ENCODE peak calls at places on chromosomes 2 and 18, in six cellular contexts. L is suprapubic skin; H is upper lobe of left lung; U is WERI-Rb-1; A is naive thymus-derived CD4-positive, alpha-beta T cell; T is IMR-90. R is an unnamed sample. For H3K27me3, the result is how much of the 10 kb centered on the place peaks cover.

GRCh38 chr2:210250577-210250976 is 25.3 kb upstream of the ACADL start:
- DNase-seq in L (no peak), H (no peak), U (no peak), A (no peak), T (no peak), R (no peak)

GRCh38 chr2:140457483-140457882 is 1673.3 kb downstream of the LRP1B start:
- DNase-seq in L (no peak), H (no peak), U (no peak), A (no peak), T (no peak), R (no peak)

GRCh38 chr2:96359310-96359709 is 23.7 kb downstream of the NCAPH start:
- DNase-seq in L (no peak), H (no peak), U (peak), A (peak), T (no peak), R (peak)

GRCh38 chr2:120469486-120469885 is 123.5 kb downstream of the INHBB start:
- DNase-seq in L (peak), H (no peak), U (no peak), A (no peak), T (no peak), R (no peak)

GRCh38 chr2:190881480-190882326 is 1.1 kb downstream of the GLS start:
- DNase-seq in L (peak), H (peak), U (peak), A (peak), T (peak), R (peak)

GRCh38 chr2:47249427-47249826 is 94.3 kb upstream of the STPG4 start:
- DNase-seq in L (no peak), H (no peak), U (no peak), A (no peak), T (no peak), R (no peak)

GRCh38 chr2:154194917-154195643 is 323.4 kb downstream of the GALNT13 start:
- DNase-seq in L (no peak), H (no peak), U (no peak), A (no peak), T (no peak), R (no peak)

GRCh38 chr2:239937866-239938640 is 87.1 kb downstream of the NDUFA10 start:
- DNase-seq in L (peak), H (no peak), U (peak), A (no peak), T (no peak), R (no peak)

GRCh38 chr18:57803119-57803969 is at the start of gene ATP8B1:
- DNase-seq in L (peak), H (peak), U (no peak), A (no peak), T (peak), R (no peak)

GRCh38 chr18:57798713-57799373 is 4.3 kb downstream of the ATP8B1 start:
- DNase-seq in L (no peak), H (no peak), U (no peak), A (no peak), T (no peak), R (no peak)

GRCh38 chr18:57802869-57803118 is 321 bp downstream of the ATP8B1 start:
- DNase-seq in L (no peak), H (no peak), U (no peak), A (no peak), T (no peak), R (no peak)

GRCh38 chr18:57802166-57802868 is 798 bp downstream of the ATP8B1 start:
- DNase-seq in L (no peak), H (peak), U (no peak), A (no peak), T (no peak), R (no peak)

DNA sequence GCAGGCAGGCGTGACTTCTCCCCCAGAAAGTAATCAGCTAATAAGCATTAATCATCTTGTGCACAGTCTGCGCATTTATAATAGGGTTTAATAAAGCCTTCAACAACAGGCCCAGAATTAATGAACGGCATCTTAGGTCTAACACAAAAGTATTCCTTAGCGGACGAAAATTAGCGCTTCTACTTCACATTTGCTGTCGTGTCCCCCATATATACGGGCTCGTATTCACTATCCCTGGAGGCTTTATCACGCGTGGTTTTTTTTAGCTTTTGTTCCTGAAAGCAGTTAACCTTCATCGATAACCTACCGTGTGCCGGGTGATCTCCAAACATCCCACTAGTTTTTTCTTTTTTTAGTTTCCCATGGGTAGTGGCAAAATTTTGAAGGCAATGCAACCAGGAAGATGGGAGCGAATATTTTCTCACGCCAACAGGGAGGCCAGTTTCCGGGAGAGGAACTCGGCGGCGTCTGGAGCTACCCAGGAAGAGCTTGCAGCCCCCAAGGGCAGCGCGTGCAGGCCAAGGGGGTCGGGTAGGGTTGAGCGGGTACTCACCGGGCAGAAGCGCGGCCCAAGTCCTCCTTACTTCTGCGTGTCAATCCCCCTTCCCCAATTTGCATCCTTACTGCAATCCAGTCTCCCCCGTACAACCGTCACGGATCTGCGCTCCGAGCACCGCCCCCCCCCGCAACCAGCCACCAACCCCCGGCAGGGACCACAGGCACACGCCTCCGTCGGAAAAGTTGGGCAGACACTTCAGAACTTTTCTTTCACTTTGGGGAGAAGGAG is 1.5 kb downstream of the ATP8B1 start:
- DNase-seq in L (no peak), H (peak), U (peak), A (no peak), T (no peak), R (no peak)
- H3K4me3 ChIP-seq in L (peak), H (peak), U (peak), A (no peak), T (peak), R (no peak)

DNA sequence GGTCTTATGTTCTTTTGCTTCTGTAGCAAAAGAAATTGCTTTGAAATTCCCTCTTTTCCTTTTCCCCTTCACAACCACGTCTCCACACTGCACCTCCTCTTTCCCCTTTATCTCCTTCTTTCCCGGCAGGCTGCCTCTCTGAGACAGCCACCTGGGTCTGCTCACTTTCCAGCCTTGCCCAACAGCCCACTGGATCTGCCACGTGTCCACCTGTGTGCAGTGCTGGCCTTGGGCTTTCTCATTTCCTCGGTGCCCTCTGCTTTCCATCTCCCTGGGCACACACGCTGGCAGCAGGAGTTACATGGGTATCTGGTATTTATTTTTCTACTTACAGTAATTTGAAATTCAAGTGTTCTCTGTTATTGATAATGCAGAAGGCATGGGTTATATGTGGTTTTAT is 213.4 kb upstream of the LYPD1 start:
- DNase-seq in L (no peak), H (no peak), U (no peak), A (no peak), T (no peak), R (no peak)
- H3K27me3 ChIP-seq in L (under half), H (under half), U (under half), A (under half), T (under half), R (under half)

DNA sequence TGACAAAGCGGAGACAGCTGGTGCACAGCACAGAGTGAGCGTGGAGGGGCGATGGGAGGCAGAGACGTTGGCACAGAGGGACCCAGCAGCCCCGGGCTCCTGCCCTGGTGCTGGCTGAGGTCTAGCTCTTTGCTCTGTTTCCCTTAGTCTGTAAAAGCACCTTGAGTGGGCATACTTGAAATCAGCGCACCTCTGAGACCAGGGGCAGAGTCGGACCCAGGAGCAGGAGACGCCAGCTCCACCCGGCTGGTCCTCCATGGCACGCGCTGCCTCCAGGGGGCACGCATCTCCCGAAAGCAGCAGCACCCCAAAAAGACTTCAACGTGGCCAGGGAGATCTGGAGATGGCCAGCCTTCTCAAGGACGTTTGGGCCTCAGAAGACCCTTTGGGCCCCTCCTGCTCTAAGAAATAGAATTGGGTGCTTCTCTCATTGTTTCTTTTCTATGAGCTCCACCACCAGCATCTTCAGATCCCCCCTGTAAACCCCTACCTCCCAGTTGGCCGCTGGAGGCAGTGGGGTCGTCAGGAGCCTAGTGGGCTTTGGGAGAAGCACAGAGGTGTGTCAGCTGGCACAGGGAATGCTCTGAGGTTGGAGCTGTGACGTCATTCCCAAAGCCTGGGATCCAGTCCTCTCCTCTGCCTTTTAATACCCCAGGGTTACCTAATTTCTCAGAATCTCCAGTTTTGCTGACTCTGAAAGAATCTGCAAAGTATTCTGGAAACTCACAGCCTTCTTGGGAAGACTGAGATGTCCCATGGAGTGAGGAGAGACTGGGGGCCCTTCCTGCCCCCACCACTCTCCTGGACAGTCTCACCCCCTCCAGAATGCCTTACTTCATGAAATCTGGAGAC is 58.9 kb downstream of the CIB4 start:
- DNase-seq in L (peak), H (peak), U (peak), A (no peak), T (no peak), R (no peak)
- H3K27ac ChIP-seq in L (no peak), H (no peak), U (no peak), A (no peak), T (no peak), R (no peak)

GRCh38 chr2:197804758-197805597 is 585 bp downstream of the PLCL1 start:
- DNase-seq in L (peak), H (peak), U (peak), A (peak), T (peak), R (peak)

GRCh38 chr2:197804049-197804757 is at the start of gene PLCL1:
- DNase-seq in L (peak), H (peak), U (peak), A (peak), T (peak), R (peak)

GRCh38 chr2:197809064-197809463 is 4.7 kb downstream of the PLCL1 start:
- DNase-seq in L (no peak), H (no peak), U (no peak), A (peak), T (no peak), R (no peak)

GRCh38 chr2:197805598-197806316 is 1.4 kb downstream of the PLCL1 start:
- DNase-seq in L (no peak), H (no peak), U (no peak), A (no peak), T (no peak), R (no peak)

GRCh38 chr2:197806317-197806633 is 1.9 kb downstream of the PLCL1 start:
- DNase-seq in L (no peak), H (no peak), U (no peak), A (no peak), T (no peak), R (no peak)
- H3K4me3 ChIP-seq in L (peak), H (no peak), U (no peak), A (peak), T (no peak), R (no peak)

GRCh38 chr2:217225596-217225995 is 365.7 kb upstream of the TNP1 start:
- DNase-seq in L (no peak), H (no peak), U (no peak), A (no peak), T (no peak), R (no peak)
- H3K27me3 ChIP-seq in L (under half), H (under half), U (under half), A (under half), T (under half), R (under half)

R was measured in CD4-positive, alpha-beta memory T cell.